ENCODE peak calls at places on chromosomes 3 and 15, in seven cellular contexts. T is neural progenitor cell, Q is tibial nerve, W is cardiac muscle cell, L is lower lobe of right lung, F is breast epithelium, R is hepatocyte. Y is an unnamed sample.

GRCh38 chr15:85865070-85865684 is 70.5 kb upstream of the KLHL25 start:
- DNase-seq in W (peak; percentile 66), L (no peak), Q (no peak), R (peak; percentile 74), T (peak; percentile 91), F (no peak), Y (no peak)

GRCh38 chr15:20351448-20351961 is 190.1 kb downstream of the GOLGA6L6 start:
- DNase-seq in F (peak; percentile 51), T (no peak), R (peak; percentile 45), Q (no peak), L (peak; percentile 61), W (no peak), Y (no peak)

GRCh38 chr3:21665444-21665843 is 85.6 kb downstream of the ZNF385D start:
- DNase-seq in T (peak; percentile 15), L (no peak), Q (no peak), F (no peak), R (peak; percentile 8), W (no peak), Y (no peak)

GRCh38 chr3:13141991-13142412 is 68.8 kb upstream of the IQSEC1 start:
- DNase-seq in W (peak; percentile 54), R (peak; percentile 78), Q (no peak), F (peak; percentile 46), L (peak; percentile 37), T (peak; percentile 89), Y (peak; percentile 47)

GRCh38 chr15:49875392-49875791 is 243.6 kb downstream of the ATP8B4 start:
- DNase-seq in F (no peak), T (no peak), Q (no peak), L (no peak), R (no peak), W (no peak), Y (no peak)

GRCh38 chr3:156902916-156903315 is 76.8 kb downstream of the LEKR1 start:
- DNase-seq in L (no peak), W (no peak), T (no peak), Q (no peak), F (no peak), R (no peak), Y (no peak)

GRCh38 chr3:113234688-113235260 is 23.4 kb downstream of the BOC start:
- DNase-seq in F (no peak), L (no peak), R (no peak), T (peak; percentile 67), Q (no peak), W (peak; percentile 36), Y (no peak)

GRCh38 chr15:74402873-74403589 is 30.7 kb downstream of the SEMA7A start:
- DNase-seq in L (peak; percentile 62), F (no peak), T (no peak), W (no peak), R (no peak), Q (no peak), Y (no peak)

GRCh38 chr3:192831111-192831644 is 86.5 kb downstream of the MB21D2 start:
- DNase-seq in T (no peak), Q (no peak), L (no peak), F (no peak), W (peak; percentile 78), R (no peak), Y (no peak)

GRCh38 chr3:75171632-75172230 is 492.4 kb upstream of the FRG2C start:
- DNase-seq in Q (no peak), L (no peak), F (no peak), R (peak; percentile 22), W (peak; percentile 20), T (peak; percentile 31), Y (no peak)

GRCh38 chr15:98903377-98904018 is 104.1 kb downstream of the PGPEP1L start:
- DNase-seq in T (no peak), F (no peak), W (peak; percentile 49), Q (no peak), L (no peak), R (no peak), Y (no peak)

GRCh38 chr15:92579486-92579885 is 76.1 kb downstream of the FAM174B start:
- DNase-seq in F (no peak), W (no peak), Q (no peak), R (no peak), T (no peak), L (no peak), Y (no peak)

GRCh38 chr3:13574083-13574797 is 25.3 kb downstream of the FBLN2 start:
- DNase-seq in L (no peak), Q (no peak), T (no peak), R (peak; percentile 62), W (no peak), F (no peak), Y (peak; percentile 62)

GRCh38 chr15:38461089-38461833 is 7.3 kb downstream of the FAM98B start:
- DNase-seq in F (no peak), Q (no peak), R (no peak), W (peak; percentile 18), T (no peak), L (no peak), Y (no peak)

GRCh38 chr3:47443611-47443995 is 32.1 kb downstream of the SCAP start:
- DNase-seq in Q (no peak), L (no peak), T (no peak), R (peak; percentile 82), F (no peak), W (no peak), Y (no peak)

GRCh38 chr3:52777959-52778805 is 783 bp downstream of the ITIH1 start:
- DNase-seq in W (no peak), T (peak; percentile 1), R (peak; percentile 3), Q (peak; percentile 8), F (no peak), L (peak; percentile 20), Y (no peak)

GRCh38 chr3:19934098-19934566 is at the start of gene EFHB:
- DNase-seq in W (peak; percentile 53), F (no peak), R (peak; percentile 81), Q (no peak), L (peak; percentile 71), T (peak; percentile 86), Y (no peak)

GRCh38 chr3:32596926-32597369 is 26.3 kb upstream of the DYNC1LI1 start:
- DNase-seq in W (peak; percentile 35), T (no peak), F (no peak), R (peak; percentile 42), Q (no peak), L (no peak), Y (no peak)

GRCh38 chr3:32592696-32593353 is 22.2 kb upstream of the DYNC1LI1 start:
- DNase-seq in W (no peak), Q (no peak), T (peak; percentile 18), F (no peak), L (no peak), R (no peak), Y (no peak)

GRCh38 chr3:32591960-32592462 is 21.4 kb upstream of the DYNC1LI1 start:
- DNase-seq in W (no peak), T (peak; percentile 44), R (no peak), L (no peak), F (no peak), Q (no peak), Y (no peak)

GRCh38 chr3:32595318-32595717 is 24.7 kb upstream of the DYNC1LI1 start:
- DNase-seq in F (no peak), R (no peak), Q (no peak), T (no peak), L (no peak), W (no peak), Y (no peak)

GRCh38 chr3:32593903-32594525 is 23.4 kb upstream of the DYNC1LI1 start:
- DNase-seq in Q (no peak), W (peak; percentile 70), L (no peak), T (no peak), F (no peak), R (no peak), Y (no peak)
- H3K4me3 ChIP-seq in Q (no peak overlapping the region), W (no peak overlapping the region), L (no peak overlapping the region), T (no peak overlapping the region), F (no peak overlapping the region), R (no peak overlapping the region), Y (no peak overlapping the region)

DNA sequence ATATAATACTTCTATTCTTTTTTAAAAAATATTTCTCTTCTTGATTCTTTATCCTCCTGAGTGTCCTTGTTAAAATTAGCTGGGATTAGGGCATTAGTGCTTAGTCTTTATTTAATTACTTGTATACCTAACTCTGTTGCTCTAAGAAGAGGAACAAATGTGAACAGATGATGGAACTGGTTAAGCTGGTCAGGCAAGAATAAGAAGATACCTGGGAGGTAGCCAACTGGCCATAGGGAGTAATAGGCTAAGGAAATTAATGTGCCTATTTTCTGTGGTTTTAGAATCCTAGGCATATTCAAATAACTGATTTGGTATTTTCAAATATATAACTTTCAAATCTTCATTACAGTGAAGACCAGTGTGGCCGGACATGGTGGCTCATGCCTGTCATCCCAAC is 54.4 kb downstream of the EIF3J start:
- DNase-seq in T (no peak), Q (no peak), R (no peak), F (no peak), W (no peak), L (no peak), Y (no peak)
- H3K36me3 ChIP-seq in T (no peaks in the 10 kb centered on the region), Q (peaks cover 100% of the 10 kb centered on the region), R (peaks cover 4% of the 10 kb centered on the region), F (no peaks in the 10 kb centered on the region), W (peaks cover 69% of the 10 kb centered on the region), L (peaks cover 99% of the 10 kb centered on the region), Y (peaks cover 93% of the 10 kb centered on the region)

GRCh38 chr3:15969874-15970640 is 172.3 kb upstream of the ANKRD28 start:
- DNase-seq in T (no peak), F (no peak), Q (no peak), L (no peak), W (no peak), R (no peak), Y (no peak)
- TF ChIP-seq CTCF in T (no peak), F (no peak), Q (no peak), L (no peak), W (no peak), R (no peak), Y (no peak)

GRCh38 chr3:42097166-42097946 is 6.2 kb downstream of the TRAK1 start:
- DNase-seq in F (no peak), Q (no peak), L (no peak), R (no peak), W (peak; percentile 42), T (no peak), Y (no peak)
- H3K4me3 ChIP-seq in F (no peak overlapping the region), Q (no peak overlapping the region), L (no peak overlapping the region), R (no peak overlapping the region), W (no peak overlapping the region), T (no peak overlapping the region), Y (no peak overlapping the region)

DNA sequence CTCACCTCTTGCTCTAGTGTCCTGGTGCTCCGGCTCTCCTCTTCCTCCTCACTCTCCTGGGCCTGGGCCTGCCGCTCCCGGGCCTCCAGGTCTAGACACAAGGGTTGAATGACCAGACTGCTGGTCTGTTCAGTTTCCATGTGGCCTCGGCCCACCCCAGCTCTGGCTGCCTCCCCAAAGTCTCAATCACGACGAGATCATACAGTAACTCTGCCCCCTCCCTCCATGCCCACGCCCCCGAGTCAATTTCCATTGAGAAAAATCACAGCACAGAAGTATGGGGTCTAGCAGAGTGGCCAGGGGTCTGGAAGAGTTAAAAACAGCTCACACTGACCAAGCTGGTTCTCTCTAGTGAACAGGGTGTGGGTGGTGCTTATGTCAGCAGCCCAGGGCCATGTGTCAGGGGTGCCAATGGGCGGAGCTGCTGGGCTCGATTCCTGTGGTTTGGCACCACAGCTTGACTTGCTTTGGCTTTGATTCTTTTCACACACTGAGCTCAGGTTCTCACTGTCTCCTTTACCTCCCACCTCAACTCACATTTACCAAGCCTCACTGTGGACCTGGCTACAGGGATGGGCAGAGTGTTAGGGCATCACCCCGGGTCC is 6.9 kb downstream of the C15orf62 start:
- DNase-seq in F (peak; percentile 86), L (peak; percentile 83), Q (peak; percentile 14), W (peak; percentile 53), R (no peak), T (no peak), Y (no peak)
- H3K36me3 ChIP-seq in F (no peaks in the 10 kb centered on the region), L (peaks cover 83% of the 10 kb centered on the region), Q (peaks cover 85% of the 10 kb centered on the region), W (peaks cover 10% of the 10 kb centered on the region), R (no peaks in the 10 kb centered on the region), T (no peaks in the 10 kb centered on the region), Y (peaks cover 73% of the 10 kb centered on the region)

GRCh38 chr3:152835311-152836102 is 576 bp downstream of the P2RY1 start:
- DNase-seq in R (peak; percentile 79), L (peak; percentile 84), T (peak; percentile 84), F (peak; percentile 52), W (peak; percentile 80), Q (peak; percentile 32), Y (peak; percentile 54)
- TF ChIP-seq CTCF in R (peak; percentile 47), L (peak; percentile 50), T (peak; percentile 51), F (no peak), W (peak; percentile 44), Q (peak; percentile 34), Y (no peak)

Y was measured in tibial artery.